ENCODE peak calls at places on chromosomes 12 and 14, in five cellular contexts. One of them, this sample, is unnamed.

GRCh38 chr14:20328705-20329104 is 4.4 kb downstream of the CCNB1IP1 start:
- DNase-seq in neural progenitor cell: no peak
- DNase-seq in HCT116: no peak
- DNase-seq in brain microvascular endothelial cell: no peak
- DNase-seq in lower lobe of right lung: no peak
- DNase-seq in this sample: no peak

GRCh38 chr12:24039113-24039525 is 89.6 kb upstream of the SOX5 start:
- DNase-seq in HCT116: no peak
- DNase-seq in neural progenitor cell: no peak
- DNase-seq in lower lobe of right lung: no peak
- DNase-seq in brain microvascular endothelial cell: peak; percentile 86
- DNase-seq in this sample: no peak

GRCh38 chr14:79659995-79660975 is 551.0 kb downstream of the DIO2 start:
- DNase-seq in HCT116: no peak
- DNase-seq in lower lobe of right lung: no peak
- DNase-seq in brain microvascular endothelial cell: no peak
- DNase-seq in neural progenitor cell: no peak
- DNase-seq in this sample: no peak

GRCh38 chr14:42469637-42470426 is 863.2 kb downstream of the LRFN5 start:
- DNase-seq in brain microvascular endothelial cell: no peak
- DNase-seq in HCT116: no peak
- DNase-seq in neural progenitor cell: no peak
- DNase-seq in lower lobe of right lung: no peak
- DNase-seq in this sample: no peak

GRCh38 chr12:80317899-80318298 is 126.1 kb upstream of the PTPRQ start:
- DNase-seq in neural progenitor cell: peak; percentile 50
- DNase-seq in lower lobe of right lung: no peak
- DNase-seq in HCT116: no peak
- DNase-seq in brain microvascular endothelial cell: no peak
- DNase-seq in this sample: no peak

GRCh38 chr14:60651936-60652673 is 2.8 kb upstream of the SIX1 start:
- DNase-seq in neural progenitor cell: peak; percentile 60
- DNase-seq in brain microvascular endothelial cell: no peak
- DNase-seq in lower lobe of right lung: no peak
- DNase-seq in HCT116: no peak
- DNase-seq in this sample: no peak

GRCh38 chr14:48247972-48248371 is 572.6 kb upstream of the MDGA2 start:
- DNase-seq in HCT116: no peak
- DNase-seq in neural progenitor cell: no peak
- DNase-seq in lower lobe of right lung: no peak
- DNase-seq in brain microvascular endothelial cell: no peak
- DNase-seq in this sample: no peak

GRCh38 chr12:67515679-67516363 is 132.7 kb upstream of the DYRK2 start:
- DNase-seq in HCT116: no peak
- DNase-seq in neural progenitor cell: no peak
- DNase-seq in lower lobe of right lung: no peak
- DNase-seq in brain microvascular endothelial cell: no peak
- DNase-seq in this sample: no peak

GRCh38 chr14:92686411-92686762 is 62.0 kb downstream of the LGMN start:
- DNase-seq in HCT116: no peak
- DNase-seq in neural progenitor cell: no peak
- DNase-seq in lower lobe of right lung: no peak
- DNase-seq in brain microvascular endothelial cell: no peak
- DNase-seq in this sample: peak; percentile 68

GRCh38 chr12:109695961-109696461 is 17.6 kb upstream of the FAM222A start:
- DNase-seq in HCT116: peak; percentile 18
- DNase-seq in neural progenitor cell: peak; percentile 41
- DNase-seq in brain microvascular endothelial cell: no peak
- DNase-seq in lower lobe of right lung: no peak
- DNase-seq in this sample: no peak

GRCh38 chr14:34252227-34252626 is 209.8 kb downstream of the SPTSSA start:
- DNase-seq in brain microvascular endothelial cell: no peak
- DNase-seq in HCT116: no peak
- DNase-seq in neural progenitor cell: no peak
- DNase-seq in lower lobe of right lung: no peak
- DNase-seq in this sample: no peak

GRCh38 chr12:6620137-6620884 is 13.1 kb upstream of the CHD4 start:
- DNase-seq in neural progenitor cell: peak; percentile 92
- DNase-seq in brain microvascular endothelial cell: no peak
- DNase-seq in lower lobe of right lung: peak; percentile 73
- DNase-seq in HCT116: no peak
- DNase-seq in this sample: no peak

GRCh38 chr12:24630446-24630845 is 318.5 kb downstream of the BCAT1 start:
- DNase-seq in brain microvascular endothelial cell: no peak
- DNase-seq in neural progenitor cell: peak; percentile 8
- DNase-seq in lower lobe of right lung: no peak
- DNase-seq in HCT116: no peak
- DNase-seq in this sample: no peak

GRCh38 chr14:100730530-100730929 is 3.8 kb downstream of the DLK1 start:
- DNase-seq in HCT116: no peak
- DNase-seq in neural progenitor cell: no peak
- DNase-seq in brain microvascular endothelial cell: no peak
- DNase-seq in lower lobe of right lung: no peak
- DNase-seq in this sample: no peak

GRCh38 chr14:52922656-52923055 is 28.2 kb downstream of the FERMT2 start:
- DNase-seq in brain microvascular endothelial cell: no peak
- DNase-seq in neural progenitor cell: no peak
- DNase-seq in lower lobe of right lung: no peak
- DNase-seq in HCT116: no peak
- DNase-seq in this sample: no peak

GRCh38 chr12:47801170-47801903 is 18.4 kb downstream of the HDAC7 start:
- DNase-seq in HCT116: no peak
- DNase-seq in neural progenitor cell: peak; percentile 33
- DNase-seq in brain microvascular endothelial cell: no peak
- DNase-seq in lower lobe of right lung: peak; percentile 66
- DNase-seq in this sample: no peak

GRCh38 chr12:27703720-27704452 is 6.7 kb upstream of the MRPS35 start:
- DNase-seq in HCT116: peak; percentile 87
- DNase-seq in neural progenitor cell: peak; percentile 82
- DNase-seq in lower lobe of right lung: peak; percentile 61
- DNase-seq in brain microvascular endothelial cell: peak; percentile 88
- DNase-seq in this sample: no peak

GRCh38 chr12:110109037-110109836 is 14.9 kb upstream of the IFT81 start:
- DNase-seq in neural progenitor cell: peak; percentile 26
- DNase-seq in HCT116: no peak
- DNase-seq in lower lobe of right lung: peak; percentile 73
- DNase-seq in brain microvascular endothelial cell: peak; percentile 99
- DNase-seq in this sample: no peak

GRCh38 chr12:75611041-75611440 is 99.6 kb upstream of the KRR1 start:
- DNase-seq in lower lobe of right lung: no peak
- DNase-seq in brain microvascular endothelial cell: no peak
- DNase-seq in HCT116: no peak
- DNase-seq in neural progenitor cell: no peak
- DNase-seq in this sample: no peak

GRCh38 chr12:97404549-97404948 is 58.1 kb upstream of the RMST start:
- DNase-seq in lower lobe of right lung: no peak
- DNase-seq in brain microvascular endothelial cell: peak; percentile 0
- DNase-seq in HCT116: peak; percentile 10
- DNase-seq in neural progenitor cell: peak; percentile 78
- DNase-seq in this sample: no peak

GRCh38 chr12:116955382-116956021 is 44.8 kb downstream of the FBXW8 start:
- DNase-seq in neural progenitor cell: no peak
- DNase-seq in brain microvascular endothelial cell: no peak
- DNase-seq in lower lobe of right lung: peak; percentile 67
- DNase-seq in HCT116: peak; percentile 45
- DNase-seq in this sample: no peak

GRCh38 chr12:71399197-71399596 is 40.4 kb upstream of the LGR5 start:
- DNase-seq in neural progenitor cell: no peak
- DNase-seq in brain microvascular endothelial cell: no peak
- DNase-seq in HCT116: no peak
- DNase-seq in lower lobe of right lung: no peak
- DNase-seq in this sample: no peak

GRCh38 chr14:36493761-36494160 is 26.3 kb downstream of the NKX2-1 start:
- DNase-seq in brain microvascular endothelial cell: no peak
- DNase-seq in neural progenitor cell: peak; percentile 46
- DNase-seq in lower lobe of right lung: no peak
- DNase-seq in HCT116: no peak
- DNase-seq in this sample: no peak

GRCh38 chr14:99568567-99569560 is 35.1 kb downstream of the CCDC85C start:
- DNase-seq in HCT116: no peak
- DNase-seq in brain microvascular endothelial cell: no peak
- DNase-seq in lower lobe of right lung: no peak
- DNase-seq in neural progenitor cell: no peak
- DNase-seq in this sample: peak; percentile 90

GRCh38 chr12:70307868-70308267 is 58.2 kb upstream of the KCNMB4 start:
- DNase-seq in lower lobe of right lung: no peak
- DNase-seq in HCT116: no peak
- DNase-seq in neural progenitor cell: no peak
- DNase-seq in brain microvascular endothelial cell: no peak
- DNase-seq in this sample: no peak

GRCh38 chr12:32734952-32735351 is 20.7 kb downstream of the YARS2 start:
- DNase-seq in lower lobe of right lung: no peak
- DNase-seq in neural progenitor cell: no peak
- DNase-seq in brain microvascular endothelial cell: no peak
- DNase-seq in HCT116: no peak
- DNase-seq in this sample: no peak

GRCh38 chr12:80551897-80552296 is 107.9 kb downstream of the PTPRQ start:
- DNase-seq in brain microvascular endothelial cell: peak; percentile 94
- DNase-seq in neural progenitor cell: no peak
- DNase-seq in HCT116: peak; percentile 81
- DNase-seq in lower lobe of right lung: no peak
- DNase-seq in this sample: no peak

GRCh38 chr14:30656190-30656632 is 34.1 kb downstream of the SCFD1 start:
- DNase-seq in lower lobe of right lung: no peak
- DNase-seq in HCT116: peak; percentile 15
- DNase-seq in neural progenitor cell: peak; percentile 51
- DNase-seq in brain microvascular endothelial cell: peak; percentile 27
- DNase-seq in this sample: no peak

GRCh38 chr12:111598637-111599458 is at the start of gene ATXN2:
- DNase-seq in HCT116: no peak
- DNase-seq in brain microvascular endothelial cell: no peak
- DNase-seq in neural progenitor cell: peak; percentile 88
- DNase-seq in lower lobe of right lung: peak; percentile 76
- DNase-seq in this sample: peak; percentile 70

GRCh38 chr14:91482278-91483023 is 27.7 kb downstream of the PPP4R3A start:
- DNase-seq in HCT116: no peak
- DNase-seq in neural progenitor cell: no peak
- DNase-seq in lower lobe of right lung: no peak
- DNase-seq in brain microvascular endothelial cell: peak; percentile 18
- DNase-seq in this sample: no peak

GRCh38 chr12:74051848-74052247 is 485.8 kb upstream of the ATXN7L3B start:
- DNase-seq in brain microvascular endothelial cell: no peak
- DNase-seq in neural progenitor cell: no peak
- DNase-seq in lower lobe of right lung: no peak
- DNase-seq in HCT116: no peak
- DNase-seq in this sample: no peak

GRCh38 chr14:77200406-77200985 is 18.9 kb downstream of the TMEM63C start:
- DNase-seq in neural progenitor cell: no peak
- DNase-seq in lower lobe of right lung: peak; percentile 11
- DNase-seq in HCT116: no peak
- DNase-seq in brain microvascular endothelial cell: no peak
- DNase-seq in this sample: peak; percentile 65
- TF ChIP-seq CTCF in neural progenitor cell: no peak
- TF ChIP-seq CTCF in lower lobe of right lung: no peak
- TF ChIP-seq CTCF in HCT116: no peak
- TF ChIP-seq CTCF in brain microvascular endothelial cell: no peak
- TF ChIP-seq CTCF in this sample: no peak

DNA sequence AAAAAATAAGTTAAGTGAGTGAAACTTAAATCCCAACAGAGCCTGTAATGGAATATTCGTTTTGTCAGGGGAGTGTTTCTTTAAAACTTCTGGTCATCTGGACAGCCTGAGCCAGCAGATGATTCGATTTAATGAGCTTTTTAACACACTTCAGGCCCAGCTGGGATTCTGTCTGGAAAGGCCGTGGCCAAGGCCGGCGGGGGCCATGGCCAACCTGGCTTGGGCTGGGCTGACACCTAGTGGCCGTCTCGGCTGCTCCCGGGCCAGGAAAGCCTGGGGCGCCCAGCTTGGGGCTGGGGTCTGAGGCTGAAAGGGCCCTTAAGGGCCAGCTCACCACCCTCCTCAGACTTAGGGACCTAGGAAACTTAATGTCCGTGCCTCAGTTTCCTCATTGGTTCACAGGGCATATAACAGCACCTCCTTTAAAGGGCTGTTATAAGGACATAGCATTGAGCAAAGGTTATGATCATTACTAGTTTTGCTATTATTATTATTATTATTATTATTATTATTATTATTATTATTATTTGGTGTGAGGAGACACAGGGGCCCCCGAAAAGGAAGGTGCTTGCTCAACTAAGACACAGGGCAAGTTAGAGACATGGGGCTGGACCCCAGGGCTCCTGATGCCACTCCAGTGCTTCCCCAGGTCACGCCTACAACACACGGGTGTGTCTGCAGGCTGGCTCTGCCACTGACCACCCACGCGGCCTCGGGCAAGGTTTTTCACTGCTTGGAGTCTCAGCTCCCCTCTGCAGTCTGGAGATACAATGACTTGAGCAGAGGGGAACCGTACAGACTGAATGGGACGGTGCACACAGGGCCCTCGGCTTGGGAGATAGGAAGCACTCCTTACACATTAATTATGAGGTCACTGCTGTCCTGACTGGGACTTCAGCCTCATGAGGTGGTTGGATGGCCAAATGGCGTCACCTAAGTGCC is 84.0 kb downstream of the SYNE3 start:
- DNase-seq in brain microvascular endothelial cell: peak; percentile 27
- DNase-seq in lower lobe of right lung: no peak
- DNase-seq in HCT116: no peak
- DNase-seq in neural progenitor cell: peak; percentile 73
- DNase-seq in this sample: peak; percentile 66
- TF ChIP-seq CTCF in brain microvascular endothelial cell: peak; percentile 94
- TF ChIP-seq CTCF in lower lobe of right lung: peak; percentile 59
- TF ChIP-seq CTCF in HCT116: peak; percentile 91
- TF ChIP-seq CTCF in neural progenitor cell: peak; percentile 78
- TF ChIP-seq CTCF in this sample: peak; percentile 87

GRCh38 chr12:51482808-51483532 is 58.3 kb downstream of the SLC4A8 start:
- DNase-seq in lower lobe of right lung: no peak
- DNase-seq in HCT116: no peak
- DNase-seq in neural progenitor cell: no peak
- DNase-seq in brain microvascular endothelial cell: no peak
- DNase-seq in this sample: no peak
- TF ChIP-seq CTCF in lower lobe of right lung: no peak
- TF ChIP-seq CTCF in HCT116: no peak
- TF ChIP-seq CTCF in neural progenitor cell: no peak
- TF ChIP-seq CTCF in brain microvascular endothelial cell: no peak
- TF ChIP-seq CTCF in this sample: peak; percentile 52

GRCh38 chr14:74400328-74400727 is 25.7 kb downstream of the SYNDIG1L start:
- DNase-seq in brain microvascular endothelial cell: peak; percentile 1
- DNase-seq in neural progenitor cell: peak; percentile 53
- DNase-seq in lower lobe of right lung: no peak
- DNase-seq in HCT116: peak; percentile 4
- DNase-seq in this sample: no peak
- TF ChIP-seq CTCF in brain microvascular endothelial cell: peak; percentile 43
- TF ChIP-seq CTCF in neural progenitor cell: no peak
- TF ChIP-seq CTCF in lower lobe of right lung: no peak
- TF ChIP-seq CTCF in HCT116: no peak
- TF ChIP-seq CTCF in this sample: peak; percentile 43

GRCh38 chr14:56224179-56224578 is 106.0 kb downstream of the PELI2 start:
- DNase-seq in HCT116: no peak
- DNase-seq in lower lobe of right lung: no peak
- DNase-seq in brain microvascular endothelial cell: no peak
- DNase-seq in neural progenitor cell: no peak
- DNase-seq in this sample: no peak
- TF ChIP-seq CTCF in HCT116: no peak
- TF ChIP-seq CTCF in lower lobe of right lung: no peak
- TF ChIP-seq CTCF in brain microvascular endothelial cell: no peak
- TF ChIP-seq CTCF in neural progenitor cell: no peak
- TF ChIP-seq CTCF in this sample: peak; percentile 2

GRCh38 chr12:46535907-46536306 is 163.3 kb upstream of the SLC38A2 start:
- DNase-seq in neural progenitor cell: no peak
- DNase-seq in brain microvascular endothelial cell: no peak
- DNase-seq in HCT116: no peak
- DNase-seq in lower lobe of right lung: no peak
- DNase-seq in this sample: no peak
- TF ChIP-seq CTCF in neural progenitor cell: no peak
- TF ChIP-seq CTCF in brain microvascular endothelial cell: no peak
- TF ChIP-seq CTCF in HCT116: no peak
- TF ChIP-seq CTCF in lower lobe of right lung: no peak
- TF ChIP-seq CTCF in this sample: no peak